ENCODE peak calls at places on chromosomes 12 and 14, in eight cellular contexts. A is neural progenitor cell; M is IMR-90; S is CD4-positive, CD25-positive, alpha-beta regulatory T cell; B is choroid plexus epithelial cell; Y is suprapubic skin; W is GM23248; J is AG09309. Z is an unnamed sample.

GRCh38 chr14:24705840-24706239 is 71.8 kb upstream of the GZMB start:
- DNase-seq in W (no peak), B (no peak), S (no peak), A (no peak), M (no peak), Y (no peak), J (no peak), Z (no peak)

GRCh38 chr12:39435531-39435930 is 7.4 kb downstream of the KIF21A start:
- DNase-seq in B (no peak), M (no peak), J (no peak), W (no peak), Y (no peak), A (no peak), S (no peak), Z (no peak)

GRCh38 chr12:124513297-124513867 is 54.0 kb downstream of the NCOR2 start:
- DNase-seq in S (no peak), Y (no peak), J (no peak), B (peak; percentile 39), M (no peak), W (no peak), A (peak; percentile 52), Z (no peak)

GRCh38 chr12:24015771-24016170 is 66.3 kb upstream of the SOX5 start:
- DNase-seq in B (no peak), W (no peak), J (no peak), S (no peak), A (peak; percentile 32), Y (no peak), M (no peak), Z (no peak)

GRCh38 chr12:116039081-116039480 is 238.4 kb downstream of the MED13L start:
- DNase-seq in B (no peak), A (no peak), M (no peak), S (no peak), W (peak; percentile 58), Y (no peak), J (no peak), Z (no peak)

GRCh38 chr12:102479099-102479887 is 1.1 kb downstream of the IGF1 start:
- DNase-seq in B (no peak), M (no peak), Y (no peak), A (peak; percentile 26), J (no peak), S (peak; percentile 39), W (peak; percentile 36), Z (no peak)

GRCh38 chr14:22598896-22599244 is 770 bp downstream of the ABHD4 start:
- DNase-seq in S (peak; percentile 59), J (no peak), Y (no peak), A (peak; percentile 22), W (peak; percentile 86), M (peak; percentile 71), B (peak; percentile 78), Z (peak; percentile 59)

GRCh38 chr12:9636807-9637206 is 29.1 kb upstream of the KLRB1 start:
- DNase-seq in W (no peak), M (no peak), A (no peak), Y (no peak), S (no peak), J (no peak), B (no peak), Z (no peak)

GRCh38 chr12:58540480-58541299 is 379.6 kb downstream of the LRIG3 start:
- DNase-seq in A (peak; percentile 92), S (peak; percentile 16), W (peak; percentile 89), M (peak; percentile 91), J (peak; percentile 71), Y (peak; percentile 70), B (peak; percentile 95), Z (peak; percentile 91)

GRCh38 chr14:105840266-105841021 is 314.1 kb downstream of the TMEM121 start:
- DNase-seq in M (no peak), Y (peak; percentile 49), B (no peak), W (no peak), S (no peak), J (no peak), A (no peak), Z (no peak)

GRCh38 chr12:43370299-43370698 is 181.7 kb downstream of the ADAMTS20 start:
- DNase-seq in S (no peak), B (peak; percentile 79), Y (no peak), J (peak; percentile 17), M (peak; percentile 74), A (no peak), W (peak; percentile 63), Z (peak; percentile 47)

GRCh38 chr12:104454997-104455396 is 1.8 kb upstream of the CHST11 start:
- DNase-seq in W (peak; percentile 83), J (no peak), A (no peak), Y (no peak), M (peak; percentile 44), S (no peak), B (no peak), Z (peak; percentile 58)

GRCh38 chr12:32159925-32160324 is 53.3 kb downstream of the BICD1 start:
- DNase-seq in A (no peak), W (peak; percentile 8), Y (no peak), J (no peak), S (no peak), B (no peak), M (peak; percentile 41), Z (peak; percentile 34)

GRCh38 chr12:22238211-22238610 is 96.3 kb downstream of the ST8SIA1 start:
- DNase-seq in S (no peak), B (no peak), W (no peak), A (no peak), J (no peak), M (no peak), Y (no peak), Z (no peak)

GRCh38 chr12:124312601-124313000 is 17.7 kb downstream of the RFLNA start:
- DNase-seq in B (no peak), J (no peak), W (no peak), A (no peak), Y (no peak), S (no peak), M (no peak), Z (no peak)

GRCh38 chr12:132445884-132446471 is 44.0 kb upstream of the FBRSL1 start:
- DNase-seq in W (peak; percentile 82), B (peak; percentile 68), J (peak; percentile 11), Y (no peak), M (peak; percentile 70), A (peak; percentile 92), S (peak; percentile 82), Z (peak; percentile 45)

GRCh38 chr12:121719926-121720414 is 7.4 kb downstream of the TMEM120B start:
- DNase-seq in W (peak; percentile 96), M (peak; percentile 93), A (no peak), Y (no peak), S (no peak), J (peak; percentile 52), B (peak; percentile 74), Z (peak; percentile 85)

GRCh38 chr12:120235369-120236123 is 30.0 kb downstream of the PXN start:
- DNase-seq in B (no peak), S (no peak), W (peak; percentile 50), M (no peak), J (no peak), Y (no peak), A (peak; percentile 55), Z (no peak)

GRCh38 chr12:14211829-14212455 is 153.5 kb upstream of the ATF7IP start:
- DNase-seq in M (no peak), W (no peak), Y (no peak), B (no peak), A (peak; percentile 64), J (no peak), S (no peak), Z (no peak)

GRCh38 chr12:6224550-6224949 is 24.4 kb downstream of the CD9 start:
- DNase-seq in M (no peak), B (no peak), S (no peak), A (no peak), Y (no peak), W (peak; percentile 87), J (no peak), Z (peak; percentile 70)

GRCh38 chr12:6228535-6229223 is 28.5 kb downstream of the CD9 start:
- DNase-seq in Y (peak; percentile 85), W (peak; percentile 38), S (no peak), J (no peak), M (no peak), A (no peak), B (no peak), Z (no peak)

GRCh38 chr12:6225630-6226001 is 25.4 kb downstream of the CD9 start:
- DNase-seq in W (peak; percentile 61), S (no peak), Y (no peak), A (no peak), B (no peak), M (no peak), J (no peak), Z (peak; percentile 39)

GRCh38 chr12:6226701-6227096 is 26.5 kb downstream of the CD9 start:
- DNase-seq in B (peak; percentile 40), Y (peak; percentile 87), J (no peak), W (peak; percentile 58), S (no peak), M (no peak), A (no peak), Z (no peak)

GRCh38 chr12:6226002-6226700 is 26.0 kb downstream of the CD9 start:
- DNase-seq in Y (peak; percentile 84), M (peak; percentile 66), B (peak; percentile 61), S (no peak), J (no peak), W (peak; percentile 79), A (no peak), Z (peak; percentile 89)
- H3K4me3 ChIP-seq in Y (peak overlapping the region; percentile 5), M (no peak overlapping the region), B (peak overlapping the region; percentile 4), S (no peak overlapping the region), J (no peak overlapping the region), W (peak overlapping the region; percentile 44), A (no peak overlapping the region), Z (no peak overlapping the region)

DNA sequence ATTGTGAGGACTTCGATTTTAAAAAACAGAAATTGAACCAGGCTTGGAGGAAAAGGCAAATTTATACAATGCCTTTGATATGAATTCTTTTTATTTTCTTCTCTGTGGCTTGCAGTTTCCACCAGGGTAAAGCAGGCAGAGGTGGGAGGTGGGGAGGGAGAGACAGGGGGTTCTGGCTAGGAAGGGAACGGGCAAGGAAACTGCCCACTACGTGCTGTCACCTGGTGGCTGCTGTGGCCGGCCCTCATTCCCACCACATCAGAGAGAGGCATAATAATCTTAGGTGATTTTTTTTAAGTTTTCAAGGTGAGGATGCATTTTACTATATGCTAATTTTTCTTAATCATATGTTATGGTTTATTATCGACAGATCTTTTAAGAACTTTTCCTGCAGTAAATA is 145.8 kb downstream of the CACNA1C start:
- DNase-seq in S (no peak), M (no peak), J (no peak), B (no peak), Y (no peak), A (no peak), W (no peak), Z (no peak)
- H3K4me3 ChIP-seq in S (no peak overlapping the region), M (no peak overlapping the region), J (no peak overlapping the region), B (no peak overlapping the region), Y (no peak overlapping the region), A (no peak overlapping the region), W (no peak overlapping the region), Z (no peak overlapping the region)

DNA sequence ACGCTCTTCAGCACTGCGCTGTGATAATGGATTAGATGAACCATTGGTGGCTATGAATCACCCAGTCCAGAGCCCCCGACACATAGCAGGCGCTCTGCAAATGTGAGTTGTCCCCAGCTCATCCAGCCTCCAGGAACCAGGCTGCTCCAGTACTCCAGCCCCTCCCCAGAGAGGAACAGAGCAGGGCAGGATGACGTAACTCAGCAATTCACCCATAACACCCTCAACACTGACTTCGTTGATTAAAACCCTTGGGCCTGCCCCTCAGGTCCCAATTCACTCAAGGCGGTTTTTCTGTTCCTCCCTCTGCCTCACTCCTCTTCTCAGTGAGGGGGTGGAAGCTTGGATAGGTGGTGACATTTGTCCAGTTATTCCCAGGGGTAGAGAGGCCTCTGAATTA is 97.2 kb downstream of the CMKLR1 start:
- DNase-seq in J (no peak), Y (no peak), S (no peak), A (no peak), W (no peak), B (no peak), M (no peak), Z (no peak)
- H3K4me3 ChIP-seq in J (no peak overlapping the region), Y (no peak overlapping the region), S (no peak overlapping the region), A (no peak overlapping the region), W (no peak overlapping the region), B (no peak overlapping the region), M (no peak overlapping the region), Z (no peak overlapping the region)

GRCh38 chr12:44720265-44720664 is 155.8 kb downstream of the NELL2 start:
- DNase-seq in M (no peak), S (no peak), Y (no peak), W (no peak), A (no peak), J (no peak), B (no peak), Z (no peak)
- H3K4me3 ChIP-seq in M (no peak overlapping the region), S (no peak overlapping the region), Y (no peak overlapping the region), W (no peak overlapping the region), A (no peak overlapping the region), J (no peak overlapping the region), B (no peak overlapping the region), Z (no peak overlapping the region)